ENCODE peak calls at places on chromosomes 12 and 14, in four cellular contexts. One of them, this sample, is unnamed.

GRCh38 chr12:47729233-47729632 is 3.9 kb upstream of the ENDOU start:
- DNase-seq in body of pancreas: no peak
- DNase-seq in mammary epithelial cell: peak; percentile 11
- DNase-seq in type B pancreatic cell: no peak
- DNase-seq in this sample: no peak

GRCh38 chr12:124411291-124411878 is 116.5 kb downstream of the RFLNA start:
- DNase-seq in body of pancreas: no peak
- DNase-seq in mammary epithelial cell: peak; percentile 87
- DNase-seq in type B pancreatic cell: no peak
- DNase-seq in this sample: no peak

GRCh38 chr14:37253905-37254304 is 56.2 kb downstream of the MIPOL1 start:
- DNase-seq in mammary epithelial cell: peak; percentile 62
- DNase-seq in type B pancreatic cell: no peak
- DNase-seq in body of pancreas: no peak
- DNase-seq in this sample: no peak

GRCh38 chr12:47237751-47238211 is 158.0 kb upstream of the AMIGO2 start:
- DNase-seq in body of pancreas: no peak
- DNase-seq in type B pancreatic cell: no peak
- DNase-seq in mammary epithelial cell: no peak
- DNase-seq in this sample: no peak

GRCh38 chr14:98103705-98104104 is 1168.3 kb downstream of the BCL11B start:
- DNase-seq in body of pancreas: no peak
- DNase-seq in type B pancreatic cell: no peak
- DNase-seq in mammary epithelial cell: no peak
- DNase-seq in this sample: no peak

GRCh38 chr12:99619389-99620158 is 28.0 kb upstream of the GARIN6 start:
- DNase-seq in body of pancreas: no peak
- DNase-seq in type B pancreatic cell: no peak
- DNase-seq in mammary epithelial cell: peak; percentile 37
- DNase-seq in this sample: no peak

GRCh38 chr12:132286912-132287311 is 42.5 kb downstream of the GALNT9 start:
- DNase-seq in mammary epithelial cell: peak; percentile 48
- DNase-seq in type B pancreatic cell: no peak
- DNase-seq in body of pancreas: no peak
- DNase-seq in this sample: no peak

GRCh38 chr14:94005324-94005723 is 8.2 kb downstream of the CCDC197 start:
- DNase-seq in type B pancreatic cell: no peak
- DNase-seq in body of pancreas: no peak
- DNase-seq in mammary epithelial cell: no peak
- DNase-seq in this sample: no peak

DNA sequence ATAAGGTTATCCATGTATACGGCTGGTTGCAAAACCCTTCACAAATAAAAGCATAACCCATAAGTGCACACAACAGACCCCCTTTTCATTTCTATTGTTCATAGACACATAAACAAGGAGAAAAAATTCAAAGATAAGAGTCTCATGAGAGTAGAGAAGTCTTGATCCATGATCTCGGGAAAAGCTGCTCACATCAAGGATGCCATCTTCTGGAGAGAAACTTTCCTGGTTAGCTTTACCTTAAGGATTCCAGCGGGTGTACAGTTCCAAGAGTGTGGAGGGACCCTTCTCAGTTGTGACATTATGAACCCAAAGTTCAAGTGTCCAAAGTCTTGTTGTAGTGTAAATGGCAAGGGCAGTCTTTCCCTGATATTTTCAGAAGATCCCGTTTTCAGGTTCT is 144.5 kb downstream of the LLPH start:
- DNase-seq in type B pancreatic cell: no peak
- DNase-seq in body of pancreas: no peak
- DNase-seq in mammary epithelial cell: no peak
- DNase-seq in this sample: no peak
- TF ChIP-seq CTCF in type B pancreatic cell: no peak
- TF ChIP-seq CTCF in body of pancreas: no peak
- TF ChIP-seq CTCF in mammary epithelial cell: no peak
- TF ChIP-seq CTCF in this sample: no peak

DNA sequence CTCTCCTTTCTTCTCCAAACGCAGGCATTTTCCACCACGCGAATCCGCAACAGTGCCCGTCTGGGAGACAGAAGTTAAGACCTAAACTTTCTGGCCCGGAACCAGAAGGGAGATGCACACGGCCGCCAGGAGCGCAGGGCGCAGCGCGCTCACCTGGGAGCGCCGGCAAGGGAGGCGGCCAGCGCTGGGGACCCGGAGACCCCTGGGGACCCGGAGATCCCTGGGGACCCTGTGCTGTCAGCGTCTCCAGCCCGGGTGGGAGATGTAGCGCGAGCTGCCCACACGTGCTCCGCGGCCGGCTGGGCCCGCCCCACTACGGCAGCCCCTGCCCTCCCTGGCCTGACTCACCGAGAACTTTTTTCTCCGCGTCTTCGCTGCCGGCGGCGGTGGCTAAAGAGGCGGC is 620 bp downstream of the YBX3 start:
- DNase-seq in body of pancreas: peak; percentile 59
- DNase-seq in mammary epithelial cell: peak; percentile 60
- DNase-seq in type B pancreatic cell: no peak
- DNase-seq in this sample: peak; percentile 77
- TF ChIP-seq CTCF in body of pancreas: peak; percentile 47
- TF ChIP-seq CTCF in mammary epithelial cell: no peak
- TF ChIP-seq CTCF in type B pancreatic cell: peak; percentile 37
- TF ChIP-seq CTCF in this sample: peak; percentile 18

DNA sequence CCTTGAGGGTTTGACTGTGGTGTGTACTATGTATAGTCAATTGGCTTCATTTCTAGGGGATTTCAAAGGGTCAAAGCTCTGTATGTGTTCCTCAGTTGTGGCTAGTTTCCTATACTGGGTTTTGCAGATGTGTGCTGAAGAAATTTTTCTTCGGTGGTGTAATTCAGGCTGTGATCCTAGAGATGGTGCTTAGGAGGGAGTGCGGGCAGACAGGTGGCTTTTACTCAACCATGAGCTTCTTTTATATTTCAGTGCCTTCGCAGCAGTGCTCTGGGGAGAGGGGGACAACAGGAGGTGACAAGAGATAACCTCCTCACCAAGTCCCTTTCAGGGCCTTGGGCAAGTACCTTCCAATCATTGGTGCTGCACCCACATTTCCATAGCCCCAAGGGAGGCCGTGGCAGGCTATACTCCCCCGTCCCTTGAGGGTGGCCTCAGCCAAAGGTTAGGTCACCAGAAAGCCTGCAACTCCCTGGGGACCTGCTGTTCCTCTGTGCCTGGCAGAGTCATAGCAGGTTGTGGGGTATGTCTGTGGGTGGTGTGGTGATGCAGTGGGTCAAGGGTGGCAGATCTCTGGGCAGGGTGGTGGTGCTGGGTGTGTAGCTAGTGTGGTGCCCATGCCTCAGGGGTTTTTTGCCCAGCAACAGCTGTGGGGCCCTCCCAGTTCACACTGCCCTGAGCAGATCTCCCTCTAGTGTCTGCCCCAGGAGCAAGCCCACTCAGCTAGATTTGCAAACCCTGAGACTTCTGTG is 37.0 kb upstream of the TMX1 start:
- DNase-seq in mammary epithelial cell: no peak
- DNase-seq in type B pancreatic cell: no peak
- DNase-seq in body of pancreas: no peak
- DNase-seq in this sample: peak; percentile 75
- TF ChIP-seq CTCF in mammary epithelial cell: no peak
- TF ChIP-seq CTCF in type B pancreatic cell: no peak
- TF ChIP-seq CTCF in body of pancreas: no peak
- TF ChIP-seq CTCF in this sample: peak; percentile 55

DNA sequence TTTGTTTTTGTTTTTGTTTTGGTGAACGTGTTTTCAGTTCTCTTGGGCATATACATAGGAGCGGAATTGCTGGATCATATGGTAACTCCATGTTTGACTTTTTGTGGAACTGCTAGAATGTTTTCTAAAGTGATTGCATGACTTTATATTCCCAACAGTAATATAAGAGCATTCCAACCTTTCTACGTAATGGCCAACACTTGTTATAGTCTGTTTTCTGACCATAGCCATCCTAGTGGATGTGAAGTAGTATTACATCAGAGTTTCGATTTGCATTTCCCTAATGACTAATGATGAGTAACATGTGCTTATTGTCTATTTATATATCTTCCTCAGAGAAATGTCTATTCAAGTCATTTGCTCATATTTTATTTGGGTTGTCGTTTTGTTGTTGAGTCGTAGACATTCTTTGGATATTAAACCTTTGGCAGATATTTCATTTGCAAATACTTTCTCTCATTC is 268.7 kb downstream of the AEBP2 start:
- DNase-seq in body of pancreas: no peak
- DNase-seq in mammary epithelial cell: peak; percentile 67
- DNase-seq in type B pancreatic cell: no peak
- DNase-seq in this sample: no peak
- TF ChIP-seq CTCF in body of pancreas: no peak
- TF ChIP-seq CTCF in mammary epithelial cell: peak; percentile 30
- TF ChIP-seq CTCF in type B pancreatic cell: peak; percentile 51
- TF ChIP-seq CTCF in this sample: no peak

GRCh38 chr12:2797721-2798418 is 3.1 kb downstream of the FKBP4 start:
- DNase-seq in body of pancreas: peak; percentile 63
- DNase-seq in mammary epithelial cell: no peak
- DNase-seq in type B pancreatic cell: no peak
- DNase-seq in this sample: no peak
- TF ChIP-seq CTCF in body of pancreas: no peak
- TF ChIP-seq CTCF in mammary epithelial cell: no peak
- TF ChIP-seq CTCF in type B pancreatic cell: no peak
- TF ChIP-seq CTCF in this sample: peak; percentile 39

This sample was measured in GM06990.